ENCODE peak calls at places on chromosomes 7 and 10, in six cellular contexts. C is prostate gland, K is GOT3, S is HEK293T, F is adipocyte, L is AML-193. X is an unnamed sample.

GRCh38 chr10:97861924-97862323 is 12.3 kb downstream of the GOLGA7B start:
- DNase-seq in C (no peak), F (no peak), K (no peak), L (no peak), S (peak; percentile 43), X (no peak)

GRCh38 chr7:127536426-127537152 is 48.8 kb downstream of the GCC1 start:
- DNase-seq in F (peak; percentile 9), S (no peak), L (no peak), K (no peak), C (no peak), X (no peak)

GRCh38 chr7:36287371-36288241 is 102.1 kb upstream of the ANLN start:
- DNase-seq in S (no peak), F (no peak), C (peak; percentile 39), L (no peak), K (no peak), X (no peak)

GRCh38 chr7:67453981-67454380 is 457.3 kb downstream of the TYW1 start:
- DNase-seq in F (no peak), K (no peak), S (no peak), C (no peak), L (no peak), X (no peak)

GRCh38 chr7:101953248-101953819 is 135.9 kb downstream of the CUX1 start:
- DNase-seq in C (no peak), K (no peak), S (no peak), F (peak; percentile 77), L (no peak), X (peak; percentile 65)

GRCh38 chr7:140899883-140900282 is 24.8 kb downstream of the BRAF start:
- DNase-seq in C (no peak), K (no peak), S (peak; percentile 21), F (no peak), L (no peak), X (no peak)

GRCh38 chr7:85830982-85831381 is 644.1 kb upstream of the SEMA3D start:
- DNase-seq in C (no peak), L (no peak), S (no peak), K (no peak), F (no peak), X (no peak)

GRCh38 chr10:29022513-29022912 is 266.4 kb upstream of the LYZL1 start:
- DNase-seq in K (no peak), F (no peak), S (no peak), C (no peak), L (no peak), X (no peak)

GRCh38 chr7:20010877-20011276 is 206.3 kb downstream of the MACC1 start:
- DNase-seq in F (no peak), S (no peak), L (no peak), K (no peak), C (no peak), X (no peak)

GRCh38 chr10:29253096-29254029 is 35.5 kb upstream of the LYZL1 start:
- DNase-seq in L (no peak), F (no peak), S (no peak), C (no peak), K (no peak), X (no peak)

GRCh38 chr7:47536705-47537611 is 45.0 kb downstream of the TNS3 start:
- DNase-seq in C (peak; percentile 48), L (no peak), F (peak; percentile 97), S (no peak), K (no peak), X (peak; percentile 83)

GRCh38 chr10:113534428-113534827 is 18.4 kb upstream of the HABP2 start:
- DNase-seq in C (no peak), S (no peak), K (no peak), L (no peak), F (no peak), X (no peak)

GRCh38 chr7:42014625-42015412 is 222.2 kb downstream of the GLI3 start:
- DNase-seq in F (no peak), C (peak; percentile 25), L (peak; percentile 17), S (peak; percentile 33), K (no peak), X (no peak)

GRCh38 chr10:104209575-104210198 is 22.5 kb downstream of the CFAP43 start:
- DNase-seq in L (peak; percentile 44), F (peak; percentile 78), S (peak; percentile 69), C (no peak), K (no peak), X (no peak)

GRCh38 chr7:23333671-23334246 is 34.6 kb downstream of the MALSU1 start:
- DNase-seq in C (no peak), F (peak; percentile 90), K (no peak), S (no peak), L (no peak), X (no peak)

GRCh38 chr7:96075510-96076349 is 246.2 kb downstream of the SLC25A13 start:
- DNase-seq in F (peak; percentile 90), C (peak; percentile 45), S (peak; percentile 77), L (no peak), K (no peak), X (no peak)

GRCh38 chr7:80134536-80135305 is at the start of gene GNAI1:
- DNase-seq in C (peak; percentile 44), F (peak; percentile 89), S (peak; percentile 63), K (peak; percentile 7), L (no peak), X (peak; percentile 72)

GRCh38 chr7:55538538-55538937 is 33.8 kb downstream of the VOPP1 start:
- DNase-seq in F (peak; percentile 93), L (no peak), S (no peak), C (no peak), K (no peak), X (peak; percentile 91)

GRCh38 chr7:93426297-93426696 is 148.2 kb downstream of the CALCR start:
- DNase-seq in S (no peak), L (no peak), K (no peak), C (no peak), F (no peak), X (no peak)

GRCh38 chr10:74032900-74033655 is 35.2 kb downstream of the VCL start:
- DNase-seq in F (no peak), L (peak; percentile 76), K (no peak), S (no peak), C (no peak), X (no peak)

GRCh38 chr7:93327006-93327633 is 95.0 kb downstream of the VPS50 start:
- DNase-seq in C (no peak), F (peak; percentile 93), K (no peak), L (no peak), S (no peak), X (peak; percentile 68)

X was measured in retinal pigment epithelial cell.